ENCODE peak calls at places on chromosomes 16 and 17, in four cellular contexts. I is WTC11, H is HepG2, W is K562. P is an unnamed sample.

GRCh38 chr17:44919411-44919810 is 4.1 kb upstream of the GFAP start:
- DNase-seq in H (no peak), W (no peak), I (peak; percentile 1), P (no peak)

GRCh38 chr17:491086-492014 is 138.7 kb upstream of the RPH3AL start:
- DNase-seq in I (peak; percentile 58), W (peak; percentile 73), H (peak; percentile 51), P (no peak)

GRCh38 chr16:70772493-70772892 is 28.5 kb downstream of the VAC14 start:
- DNase-seq in W (no peak), I (no peak), H (no peak), P (no peak)

GRCh38 chr16:15671530-15672117 is 21.6 kb downstream of the NDE1 start:
- DNase-seq in H (no peak), I (no peak), W (no peak), P (no peak)

GRCh38 chr16:68264128-68265077 is at the start of gene SLC7A6:
- DNase-seq in H (peak; percentile 60), I (peak; percentile 76), W (peak; percentile 93), P (no peak)

GRCh38 chr17:39139137-39139516 is 12.3 kb downstream of the PLXDC1 start:
- DNase-seq in W (no peak), H (no peak), I (no peak), P (no peak)

GRCh38 chr16:30120340-30121105 is 2.5 kb downstream of the MAPK3 start:
- DNase-seq in W (no peak), H (no peak), I (no peak), P (no peak)

GRCh38 chr17:79948918-79949645 is 86.6 kb downstream of the TBC1D16 start:
- DNase-seq in W (no peak), I (no peak), H (no peak), P (no peak)

GRCh38 chr16:74606521-74607309 is at the start of gene GLG1:
- DNase-seq in W (peak; percentile 91), H (peak; percentile 85), I (peak; percentile 90), P (peak; percentile 51)

GRCh38 chr16:54026456-54026855 is 260.1 kb downstream of the IRX3 start:
- DNase-seq in H (no peak), W (no peak), I (no peak), P (no peak)

GRCh38 chr17:1830288-1830687 is 483 bp downstream of the RPA1 start:
- DNase-seq in I (no peak), H (peak; percentile 8), W (no peak), P (no peak)

GRCh38 chr17:82023447-82024241 is 539 bp downstream of the LRRC45 start:
- DNase-seq in W (no peak), H (no peak), I (peak; percentile 44), P (no peak)

GRCh38 chr17:50538549-50539410 is 6.2 kb downstream of the EPN3 start:
- DNase-seq in W (no peak), H (peak; percentile 76), I (no peak), P (no peak)

GRCh38 chr16:73196670-73197069 is 148.7 kb upstream of the ZFHX3 start:
- DNase-seq in W (peak; percentile 64), H (peak; percentile 70), I (peak; percentile 73), P (peak; percentile 24)

GRCh38 chr17:28968914-28969295 is 17.6 kb upstream of the PHF12 start:
- DNase-seq in H (peak; percentile 32), I (no peak), W (no peak), P (no peak)

GRCh38 chr16:8832383-8833100 is 34.9 kb downstream of the PMM2 start:
- DNase-seq in I (no peak), H (no peak), W (no peak), P (no peak)

GRCh38 chr17:1907818-1908698 is 78.3 kb downstream of the RPA1 start:
- DNase-seq in H (no peak), W (no peak), I (peak; percentile 54), P (no peak)

GRCh38 chr17:60560860-60561257 is 34.8 kb upstream of the APPBP2 start:
- DNase-seq in H (peak; percentile 45), I (no peak), W (no peak), P (no peak)

GRCh38 chr16:68713430-68713829 is 23.7 kb upstream of the CDH1 start:
- DNase-seq in W (no peak), H (peak; percentile 44), I (no peak), P (no peak)

GRCh38 chr17:45857977-45858708 is 13.5 kb downstream of the SPPL2C start:
- DNase-seq in H (peak; percentile 40), I (peak; percentile 61), W (peak; percentile 44), P (no peak)

GRCh38 chr16:24851700-24852099 is 5.9 kb downstream of the SLC5A11 start:
- DNase-seq in W (no peak), I (no peak), H (no peak), P (no peak)

GRCh38 chr17:81806461-81807209 is 2.7 kb downstream of the GCGR start:
- DNase-seq in W (peak; percentile 56), H (no peak), I (no peak), P (no peak)

GRCh38 chr17:81741594-81742452 is 29.7 kb downstream of the SLC25A10 start:
- DNase-seq in W (peak; percentile 69), I (no peak), H (no peak), P (no peak)

GRCh38 chr17:64218066-64218465 is 45.0 kb downstream of the TEX2 start:
- DNase-seq in W (no peak), I (no peak), H (no peak), P (peak; percentile 28)

GRCh38 chr16:56295739-56296527 is 104.6 kb downstream of the GNAO1 start:
- DNase-seq in W (no peak), I (no peak), H (no peak), P (no peak)

GRCh38 chr17:50779747-50780363 is 12.5 kb upstream of the ANKRD40CL start:
- DNase-seq in I (no peak), W (no peak), H (no peak), P (no peak)

GRCh38 chr17:19897901-19898300 is 30.2 kb upstream of the ULK2 start:
- DNase-seq in H (no peak), W (no peak), I (no peak), P (no peak)

GRCh38 chr17:42460371-42460770 is 1.7 kb downstream of the ATP6V0A1 start:
- DNase-seq in W (no peak), H (no peak), I (no peak), P (no peak)

GRCh38 chr17:66476014-66476413 is 173.6 kb downstream of the PRKCA start:
- DNase-seq in W (no peak), H (no peak), I (no peak), P (no peak)

GRCh38 chr16:4713663-4714501 is 20.2 kb downstream of the ANKS3 start:
- DNase-seq in I (peak; percentile 55), W (no peak), H (no peak), P (no peak)

GRCh38 chr16:71882505-71883192 is 1.3 kb downstream of the ZNF821 start:
- DNase-seq in I (peak; percentile 71), W (peak; percentile 74), H (peak; percentile 74), P (peak; percentile 87)

GRCh38 chr17:72560303-72561247 is 439.8 kb downstream of the SOX9 start:
- DNase-seq in W (peak; percentile 78), I (peak; percentile 70), H (peak; percentile 68), P (no peak)

GRCh38 chr16:79920685-79921084 is 320.1 kb upstream of the MAF start:
- DNase-seq in I (no peak), W (no peak), H (no peak), P (no peak)

GRCh38 chr17:6102615-6103014 is 32.4 kb downstream of the WSCD1 start:
- DNase-seq in W (no peak), I (no peak), H (no peak), P (no peak)
- TF ChIP-seq TCF7 in W (no peak), I (no peak), H (no peak), P (no peak)

GRCh38 chr17:83032781-83033180 is 46.6 kb upstream of the METRNL start:
- DNase-seq in H (no peak), I (no peak), W (no peak), P (no peak)
- TF ChIP-seq TCF7 in H (no peak), I (no peak), W (no peak), P (no peak)

GRCh38 chr17:57109393-57110151 is 24.5 kb downstream of the AKAP1 start:
- DNase-seq in I (peak; percentile 38), H (no peak), W (no peak), P (no peak)

GRCh38 chr17:57111386-57111785 is 26.3 kb downstream of the AKAP1 start:
- DNase-seq in W (no peak), I (no peak), H (no peak), P (no peak)

GRCh38 chr17:57108656-57109392 is 23.8 kb downstream of the AKAP1 start:
- DNase-seq in W (no peak), H (no peak), I (no peak), P (no peak)

GRCh38 chr17:57110579-57111367 is 25.7 kb downstream of the AKAP1 start:
- DNase-seq in H (no peak), I (no peak), W (no peak), P (no peak)

GRCh38 chr17:57110152-57110542 is 25.1 kb downstream of the AKAP1 start:
- DNase-seq in W (no peak), H (no peak), I (no peak), P (no peak)
- TF ChIP-seq TCF7 in W (no peak), H (no peak), I (no peak), P (no peak)

DNA sequence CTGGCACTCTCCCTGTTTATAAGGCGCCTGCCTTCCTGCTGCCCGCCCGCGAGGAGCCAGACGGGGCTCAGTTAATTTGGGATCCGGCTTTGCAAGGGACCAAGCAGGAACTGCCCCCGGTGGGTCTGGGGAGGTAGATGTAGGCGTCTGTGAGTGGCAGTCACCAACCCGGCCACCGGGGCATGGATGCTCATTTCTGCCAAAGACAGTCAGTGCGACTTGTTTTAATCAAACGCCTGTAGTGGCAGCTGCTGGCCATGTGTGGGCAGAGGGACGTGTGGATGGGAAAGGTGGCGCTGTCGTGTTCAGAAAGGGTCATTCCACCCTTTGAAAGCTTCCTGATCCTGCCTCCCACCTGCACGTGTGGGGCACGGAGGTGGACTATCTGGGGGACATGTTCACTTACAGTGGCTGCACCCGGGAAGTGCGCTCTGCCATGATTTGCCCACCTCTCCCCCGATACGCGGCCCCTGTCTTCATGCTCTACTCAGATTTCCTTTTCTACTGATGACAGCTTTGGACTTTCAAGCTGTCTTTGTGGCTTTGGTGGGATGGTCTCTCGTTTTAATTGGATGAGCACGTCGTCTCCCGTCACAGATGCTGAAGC is 60.3 kb upstream of the CIBAR2 start:
- DNase-seq in W (peak; percentile 69), I (peak; percentile 60), H (peak; percentile 75), P (no peak)
- TF ChIP-seq TCF7 in W (no peak), I (no peak), H (no peak), P (no peak)

GRCh38 chr16:57632568-57632967 is 4.1 kb downstream of the ADGRG1 start:
- DNase-seq in W (no peak), I (no peak), H (no peak), P (no peak)

GRCh38 chr16:57633383-57634064 is 5.1 kb downstream of the ADGRG1 start:
- DNase-seq in H (no peak), I (no peak), W (no peak), P (no peak)

GRCh38 chr16:57630402-57630787 is 2.0 kb downstream of the ADGRG1 start:
- DNase-seq in W (no peak), I (no peak), H (no peak), P (no peak)

GRCh38 chr16:57629516-57630401 is 1.3 kb downstream of the ADGRG1 start:
- DNase-seq in W (peak; percentile 37), I (no peak), H (no peak), P (no peak)

GRCh38 chr16:57630931-57631845 is 2.8 kb downstream of the ADGRG1 start:
- DNase-seq in I (no peak), W (no peak), H (no peak), P (no peak)
- TF ChIP-seq TCF7 in I (no peak), W (no peak), H (no peak), P (no peak)

GRCh38 chr17:75130059-75130631 is 1.4 kb downstream of the NT5C start:
- DNase-seq in H (no peak), W (peak; percentile 31), I (no peak), P (no peak)
- TF ChIP-seq TCF7 in H (no peak), W (no peak), I (no peak), P (no peak)